ENCODE peak calls at places on chromosome 12, in eight cellular contexts. One of them, this sample, is unnamed.

GRCh38 chr12:34119366-34119765 is 97.1 kb downstream of the ALG10 start:
- DNase-seq in cardiac muscle cell: no peak
- DNase-seq in aorta: no peak
- DNase-seq in pancreas: no peak
- DNase-seq in body of pancreas: no peak
- DNase-seq in CD4-positive, CD25-positive, alpha-beta regulatory T cell: no peak
- DNase-seq in stomach: no peak
- DNase-seq in CD8-positive, alpha-beta memory T cell: no peak
- DNase-seq in this sample: no peak

GRCh38 chr12:91964501-91964900 is 181.1 kb downstream of the BTG1 start:
- DNase-seq in CD8-positive, alpha-beta memory T cell: no peak
- DNase-seq in stomach: no peak
- DNase-seq in body of pancreas: no peak
- DNase-seq in pancreas: no peak
- DNase-seq in aorta: no peak
- DNase-seq in CD4-positive, CD25-positive, alpha-beta regulatory T cell: no peak
- DNase-seq in cardiac muscle cell: no peak
- DNase-seq in this sample: no peak

GRCh38 chr12:38124247-38125012 is 192.1 kb upstream of the ALG10B start:
- DNase-seq in aorta: no peak
- DNase-seq in CD4-positive, CD25-positive, alpha-beta regulatory T cell: no peak
- DNase-seq in stomach: peak
- DNase-seq in CD8-positive, alpha-beta memory T cell: no peak
- DNase-seq in body of pancreas: peak
- DNase-seq in cardiac muscle cell: no peak
- DNase-seq in pancreas: peak
- DNase-seq in this sample: no peak

GRCh38 chr12:64675795-64676194 is 65.5 kb downstream of the RASSF3 start:
- DNase-seq in CD4-positive, CD25-positive, alpha-beta regulatory T cell: no peak
- DNase-seq in CD8-positive, alpha-beta memory T cell: no peak
- DNase-seq in cardiac muscle cell: peak
- DNase-seq in stomach: peak
- DNase-seq in aorta: peak
- DNase-seq in pancreas: peak
- DNase-seq in body of pancreas: peak
- DNase-seq in this sample: no peak

GRCh38 chr12:130633771-130634170 is 82.3 kb downstream of the RIMBP2 start:
- DNase-seq in aorta: no peak
- DNase-seq in CD4-positive, CD25-positive, alpha-beta regulatory T cell: no peak
- DNase-seq in stomach: peak
- DNase-seq in body of pancreas: no peak
- DNase-seq in cardiac muscle cell: no peak
- DNase-seq in pancreas: no peak
- DNase-seq in CD8-positive, alpha-beta memory T cell: no peak
- DNase-seq in this sample: no peak

GRCh38 chr12:509494-509893 is 49.8 kb downstream of the B4GALNT3 start:
- DNase-seq in CD8-positive, alpha-beta memory T cell: no peak
- DNase-seq in body of pancreas: no peak
- DNase-seq in CD4-positive, CD25-positive, alpha-beta regulatory T cell: no peak
- DNase-seq in aorta: no peak
- DNase-seq in stomach: peak
- DNase-seq in cardiac muscle cell: peak
- DNase-seq in pancreas: no peak
- DNase-seq in this sample: no peak

GRCh38 chr12:118608770-118609344 is 232.5 kb downstream of the SUDS3 start:
- DNase-seq in aorta: no peak
- DNase-seq in CD8-positive, alpha-beta memory T cell: no peak
- DNase-seq in pancreas: no peak
- DNase-seq in body of pancreas: no peak
- DNase-seq in CD4-positive, CD25-positive, alpha-beta regulatory T cell: no peak
- DNase-seq in stomach: no peak
- DNase-seq in cardiac muscle cell: no peak
- DNase-seq in this sample: no peak

GRCh38 chr12:89019439-89020120 is 332.7 kb downstream of the DUSP6 start:
- DNase-seq in stomach: peak
- DNase-seq in aorta: peak
- DNase-seq in cardiac muscle cell: peak
- DNase-seq in pancreas: peak
- DNase-seq in CD4-positive, CD25-positive, alpha-beta regulatory T cell: peak
- DNase-seq in body of pancreas: peak
- DNase-seq in CD8-positive, alpha-beta memory T cell: peak
- DNase-seq in this sample: peak

GRCh38 chr12:50187084-50187900 is 20.1 kb upstream of the CERS5 start:
- DNase-seq in stomach: no peak
- DNase-seq in CD4-positive, CD25-positive, alpha-beta regulatory T cell: no peak
- DNase-seq in cardiac muscle cell: peak
- DNase-seq in CD8-positive, alpha-beta memory T cell: no peak
- DNase-seq in body of pancreas: no peak
- DNase-seq in aorta: no peak
- DNase-seq in pancreas: no peak
- DNase-seq in this sample: no peak

GRCh38 chr12:109139791-109140190 is 23.4 kb downstream of the ACACB start:
- DNase-seq in cardiac muscle cell: no peak
- DNase-seq in CD4-positive, CD25-positive, alpha-beta regulatory T cell: no peak
- DNase-seq in body of pancreas: no peak
- DNase-seq in pancreas: no peak
- DNase-seq in stomach: no peak
- DNase-seq in CD8-positive, alpha-beta memory T cell: no peak
- DNase-seq in aorta: no peak
- DNase-seq in this sample: no peak

GRCh38 chr12:110579239-110579888 is 3.8 kb downstream of the PPTC7 start:
- DNase-seq in CD4-positive, CD25-positive, alpha-beta regulatory T cell: no peak
- DNase-seq in stomach: no peak
- DNase-seq in CD8-positive, alpha-beta memory T cell: no peak
- DNase-seq in aorta: no peak
- DNase-seq in cardiac muscle cell: no peak
- DNase-seq in body of pancreas: no peak
- DNase-seq in pancreas: no peak
- DNase-seq in this sample: no peak

GRCh38 chr12:64392221-64392620 is 1.7 kb upstream of the C12orf56 start:
- DNase-seq in CD4-positive, CD25-positive, alpha-beta regulatory T cell: no peak
- DNase-seq in body of pancreas: no peak
- DNase-seq in aorta: no peak
- DNase-seq in CD8-positive, alpha-beta memory T cell: no peak
- DNase-seq in stomach: no peak
- DNase-seq in cardiac muscle cell: peak
- DNase-seq in pancreas: no peak
- DNase-seq in this sample: no peak

DNA sequence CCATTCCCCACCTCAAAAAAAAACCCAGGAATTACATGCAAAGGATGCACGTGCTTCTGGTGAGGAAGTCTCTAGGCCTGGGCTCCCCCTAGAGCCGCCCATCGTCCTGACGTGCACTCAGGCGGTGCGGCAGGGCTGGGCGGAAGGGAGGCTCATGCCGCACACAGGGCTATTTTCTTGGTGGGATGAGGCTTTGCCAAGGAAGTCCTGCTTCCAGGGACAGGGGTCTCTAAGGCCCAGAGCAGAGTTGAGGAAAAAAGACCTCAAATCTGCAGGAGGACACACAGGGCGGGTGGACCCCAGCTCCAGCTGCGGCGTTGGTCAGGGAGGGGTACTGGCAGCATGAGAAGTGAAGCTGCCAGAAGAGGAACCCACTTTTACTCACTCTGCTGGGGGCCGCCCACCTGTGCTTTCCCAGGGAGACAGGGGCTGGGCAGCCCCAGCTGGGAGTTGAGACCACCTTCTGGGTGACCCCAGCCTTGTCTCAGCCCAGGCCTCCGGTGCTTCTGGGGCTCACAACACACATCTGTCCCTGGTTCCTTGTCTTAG is 4.2 kb downstream of the RHOF start:
- DNase-seq in stomach: no peak
- DNase-seq in cardiac muscle cell: no peak
- DNase-seq in CD8-positive, alpha-beta memory T cell: peak
- DNase-seq in aorta: peak
- DNase-seq in body of pancreas: no peak
- DNase-seq in CD4-positive, CD25-positive, alpha-beta regulatory T cell: peak
- DNase-seq in pancreas: no peak
- DNase-seq in this sample: no peak
- H3K27ac ChIP-seq in stomach: peak
- H3K27ac ChIP-seq in cardiac muscle cell: no peak
- H3K27ac ChIP-seq in CD8-positive, alpha-beta memory T cell: peak
- H3K27ac ChIP-seq in aorta: no peak
- H3K27ac ChIP-seq in body of pancreas: no peak
- H3K27ac ChIP-seq in CD4-positive, CD25-positive, alpha-beta regulatory T cell: peak
- H3K27ac ChIP-seq in pancreas: no peak
- H3K27ac ChIP-seq in this sample: peak

GRCh38 chr12:53530056-53530455 is 22.8 kb upstream of the NPFF start:
- DNase-seq in stomach: no peak
- DNase-seq in body of pancreas: no peak
- DNase-seq in cardiac muscle cell: no peak
- DNase-seq in pancreas: no peak
- DNase-seq in CD8-positive, alpha-beta memory T cell: no peak
- DNase-seq in CD4-positive, CD25-positive, alpha-beta regulatory T cell: no peak
- DNase-seq in aorta: no peak
- DNase-seq in this sample: no peak

GRCh38 chr12:53532026-53532425 is 24.7 kb upstream of the NPFF start:
- DNase-seq in aorta: no peak
- DNase-seq in stomach: no peak
- DNase-seq in pancreas: no peak
- DNase-seq in CD8-positive, alpha-beta memory T cell: no peak
- DNase-seq in body of pancreas: no peak
- DNase-seq in CD4-positive, CD25-positive, alpha-beta regulatory T cell: no peak
- DNase-seq in cardiac muscle cell: no peak
- DNase-seq in this sample: no peak

GRCh38 chr12:53530920-53531319 is 23.6 kb upstream of the NPFF start:
- DNase-seq in body of pancreas: no peak
- DNase-seq in cardiac muscle cell: no peak
- DNase-seq in pancreas: no peak
- DNase-seq in CD8-positive, alpha-beta memory T cell: no peak
- DNase-seq in CD4-positive, CD25-positive, alpha-beta regulatory T cell: no peak
- DNase-seq in aorta: no peak
- DNase-seq in stomach: no peak
- DNase-seq in this sample: no peak

GRCh38 chr12:53533476-53533875 is 26.2 kb upstream of the NPFF start:
- DNase-seq in CD8-positive, alpha-beta memory T cell: no peak
- DNase-seq in pancreas: no peak
- DNase-seq in aorta: no peak
- DNase-seq in cardiac muscle cell: no peak
- DNase-seq in stomach: no peak
- DNase-seq in CD4-positive, CD25-positive, alpha-beta regulatory T cell: no peak
- DNase-seq in body of pancreas: no peak
- DNase-seq in this sample: no peak

GRCh38 chr12:53532524-53533445 is 25.5 kb upstream of the NPFF start:
- DNase-seq in pancreas: no peak
- DNase-seq in body of pancreas: no peak
- DNase-seq in CD4-positive, CD25-positive, alpha-beta regulatory T cell: no peak
- DNase-seq in stomach: no peak
- DNase-seq in aorta: no peak
- DNase-seq in CD8-positive, alpha-beta memory T cell: no peak
- DNase-seq in cardiac muscle cell: no peak
- DNase-seq in this sample: no peak
- H3K4me3 ChIP-seq in pancreas: no peak
- H3K4me3 ChIP-seq in body of pancreas: no peak
- H3K4me3 ChIP-seq in CD4-positive, CD25-positive, alpha-beta regulatory T cell: no peak
- H3K4me3 ChIP-seq in stomach: no peak
- H3K4me3 ChIP-seq in aorta: no peak
- H3K4me3 ChIP-seq in CD8-positive, alpha-beta memory T cell: no peak
- H3K4me3 ChIP-seq in cardiac muscle cell: no peak
- H3K4me3 ChIP-seq in this sample: no peak

GRCh38 chr12:48078901-48079300 is 27.0 kb downstream of the SENP1 start:
- DNase-seq in CD8-positive, alpha-beta memory T cell: no peak
- DNase-seq in stomach: no peak
- DNase-seq in pancreas: no peak
- DNase-seq in cardiac muscle cell: peak
- DNase-seq in CD4-positive, CD25-positive, alpha-beta regulatory T cell: no peak
- DNase-seq in aorta: no peak
- DNase-seq in body of pancreas: no peak
- DNase-seq in this sample: no peak
- H3K27ac ChIP-seq in CD8-positive, alpha-beta memory T cell: no peak
- H3K27ac ChIP-seq in stomach: no peak
- H3K27ac ChIP-seq in pancreas: no peak
- H3K27ac ChIP-seq in cardiac muscle cell: no peak
- H3K27ac ChIP-seq in CD4-positive, CD25-positive, alpha-beta regulatory T cell: no peak
- H3K27ac ChIP-seq in aorta: no peak
- H3K27ac ChIP-seq in body of pancreas: no peak
- H3K27ac ChIP-seq in this sample: no peak

DNA sequence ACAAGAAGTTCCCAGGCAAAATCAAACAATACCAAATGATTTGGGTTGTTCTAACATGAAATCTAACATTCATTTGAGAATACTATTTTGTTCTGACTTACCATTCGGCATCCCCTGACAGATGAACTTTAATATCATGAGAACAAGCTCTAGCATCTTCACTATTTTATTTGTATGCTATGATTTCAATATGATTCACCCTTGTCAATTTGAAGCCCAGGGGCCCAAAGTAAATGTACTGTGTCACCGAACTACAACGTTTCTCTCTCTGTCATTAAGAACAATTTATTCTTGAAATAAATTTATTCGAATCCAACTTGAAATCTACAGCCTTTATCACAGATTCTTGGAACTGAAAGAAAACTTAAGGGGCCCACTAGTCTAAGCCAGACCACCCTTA is 146.2 kb upstream of the RASSF8 start:
- DNase-seq in pancreas: no peak
- DNase-seq in CD8-positive, alpha-beta memory T cell: no peak
- DNase-seq in cardiac muscle cell: no peak
- DNase-seq in body of pancreas: no peak
- DNase-seq in aorta: no peak
- DNase-seq in CD4-positive, CD25-positive, alpha-beta regulatory T cell: no peak
- DNase-seq in stomach: no peak
- DNase-seq in this sample: no peak
- H3K4me3 ChIP-seq in pancreas: no peak
- H3K4me3 ChIP-seq in CD8-positive, alpha-beta memory T cell: no peak
- H3K4me3 ChIP-seq in cardiac muscle cell: no peak
- H3K4me3 ChIP-seq in body of pancreas: no peak
- H3K4me3 ChIP-seq in aorta: no peak
- H3K4me3 ChIP-seq in CD4-positive, CD25-positive, alpha-beta regulatory T cell: no peak
- H3K4me3 ChIP-seq in stomach: no peak
- H3K4me3 ChIP-seq in this sample: no peak

DNA sequence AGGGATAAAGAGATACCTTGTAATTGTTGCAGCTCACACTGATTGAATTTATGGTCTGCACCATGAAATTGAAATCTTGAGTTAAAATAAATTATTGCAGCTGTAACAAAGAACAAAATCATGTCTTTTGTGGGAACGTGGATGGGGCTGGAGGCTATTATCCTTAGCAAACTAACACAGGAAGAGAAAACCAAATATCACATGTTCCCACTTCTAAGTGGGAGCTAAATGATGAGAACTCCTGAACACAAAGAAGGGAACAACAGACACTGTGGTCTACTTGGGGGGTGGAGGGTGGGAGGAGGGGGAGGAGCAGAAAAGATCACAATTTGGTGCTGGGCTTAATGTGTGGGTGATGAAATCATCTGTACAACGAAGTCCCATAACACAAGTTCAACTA is 22.6 kb downstream of the ERP27 start:
- DNase-seq in cardiac muscle cell: no peak
- DNase-seq in pancreas: no peak
- DNase-seq in stomach: no peak
- DNase-seq in CD4-positive, CD25-positive, alpha-beta regulatory T cell: no peak
- DNase-seq in aorta: no peak
- DNase-seq in body of pancreas: no peak
- DNase-seq in CD8-positive, alpha-beta memory T cell: no peak
- DNase-seq in this sample: no peak
- H3K27ac ChIP-seq in cardiac muscle cell: no peak
- H3K27ac ChIP-seq in pancreas: no peak
- H3K27ac ChIP-seq in stomach: no peak
- H3K27ac ChIP-seq in CD4-positive, CD25-positive, alpha-beta regulatory T cell: no peak
- H3K27ac ChIP-seq in aorta: no peak
- H3K27ac ChIP-seq in body of pancreas: no peak
- H3K27ac ChIP-seq in CD8-positive, alpha-beta memory T cell: no peak
- H3K27ac ChIP-seq in this sample: no peak

This sample was measured in effector memory CD4-positive, alpha-beta T cell.